ENCODE peak calls at places on chromosome 2, in ten cellular contexts. One of them, this sample, is unnamed.

GRCh38 chr2:110103060-110103961 is 12.3 kb downstream of the MALL start:
- DNase-seq in HCT116: no peak
- DNase-seq in fibroblast of lung: no peak
- DNase-seq in astrocyte: no peak
- DNase-seq in K562: no peak
- DNase-seq in PC-9: no peak
- DNase-seq in neural progenitor cell: no peak
- DNase-seq in mammary epithelial cell: no peak
- DNase-seq in keratinocyte: no peak
- DNase-seq in endothelial cell of umbilical vein: no peak
- DNase-seq in this sample: no peak

GRCh38 chr2:101307950-101308431 is 510 bp downstream of the RNF149 start:
- DNase-seq in neural progenitor cell: peak; percentile 54
- DNase-seq in keratinocyte: no peak
- DNase-seq in K562: peak; percentile 42
- DNase-seq in PC-9: no peak
- DNase-seq in fibroblast of lung: peak; percentile 14
- DNase-seq in mammary epithelial cell: peak; percentile 37
- DNase-seq in astrocyte: no peak
- DNase-seq in HCT116: no peak
- DNase-seq in endothelial cell of umbilical vein: no peak
- DNase-seq in this sample: peak; percentile 23

GRCh38 chr2:119389615-119390306 is 23.0 kb downstream of the DBI start:
- DNase-seq in K562: peak; percentile 40
- DNase-seq in neural progenitor cell: no peak
- DNase-seq in HCT116: no peak
- DNase-seq in endothelial cell of umbilical vein: no peak
- DNase-seq in PC-9: peak; percentile 78
- DNase-seq in mammary epithelial cell: peak; percentile 69
- DNase-seq in astrocyte: peak; percentile 56
- DNase-seq in fibroblast of lung: peak; percentile 76
- DNase-seq in keratinocyte: no peak
- DNase-seq in this sample: peak; percentile 65

GRCh38 chr2:134498654-134499053 is 220.1 kb downstream of the TMEM163 start:
- DNase-seq in keratinocyte: no peak
- DNase-seq in astrocyte: no peak
- DNase-seq in neural progenitor cell: no peak
- DNase-seq in K562: no peak
- DNase-seq in mammary epithelial cell: no peak
- DNase-seq in fibroblast of lung: no peak
- DNase-seq in endothelial cell of umbilical vein: no peak
- DNase-seq in HCT116: no peak
- DNase-seq in PC-9: no peak
- DNase-seq in this sample: no peak

GRCh38 chr2:173764094-173764493 is 201.1 kb downstream of the SP3 start:
- DNase-seq in HCT116: no peak
- DNase-seq in neural progenitor cell: no peak
- DNase-seq in keratinocyte: no peak
- DNase-seq in astrocyte: no peak
- DNase-seq in K562: no peak
- DNase-seq in endothelial cell of umbilical vein: no peak
- DNase-seq in PC-9: no peak
- DNase-seq in fibroblast of lung: no peak
- DNase-seq in mammary epithelial cell: no peak
- DNase-seq in this sample: no peak

GRCh38 chr2:219628986-219629901 is 1.8 kb downstream of the SLC4A3 start:
- DNase-seq in K562: no peak
- DNase-seq in fibroblast of lung: no peak
- DNase-seq in PC-9: no peak
- DNase-seq in astrocyte: no peak
- DNase-seq in mammary epithelial cell: no peak
- DNase-seq in endothelial cell of umbilical vein: no peak
- DNase-seq in HCT116: no peak
- DNase-seq in neural progenitor cell: no peak
- DNase-seq in keratinocyte: no peak
- DNase-seq in this sample: no peak

GRCh38 chr2:123953848-123954247 is 71.2 kb upstream of the CNTNAP5 start:
- DNase-seq in mammary epithelial cell: peak; percentile 26
- DNase-seq in fibroblast of lung: peak; percentile 37
- DNase-seq in keratinocyte: no peak
- DNase-seq in astrocyte: peak; percentile 10
- DNase-seq in PC-9: no peak
- DNase-seq in K562: peak; percentile 3
- DNase-seq in endothelial cell of umbilical vein: no peak
- DNase-seq in HCT116: no peak
- DNase-seq in neural progenitor cell: no peak
- DNase-seq in this sample: peak; percentile 63

GRCh38 chr2:110748489-110748867 is 16.1 kb downstream of the ACOXL start:
- DNase-seq in mammary epithelial cell: peak; percentile 73
- DNase-seq in PC-9: peak; percentile 42
- DNase-seq in HCT116: no peak
- DNase-seq in astrocyte: peak; percentile 81
- DNase-seq in keratinocyte: no peak
- DNase-seq in K562: no peak
- DNase-seq in endothelial cell of umbilical vein: no peak
- DNase-seq in fibroblast of lung: no peak
- DNase-seq in neural progenitor cell: peak; percentile 30
- DNase-seq in this sample: no peak

GRCh38 chr2:71941731-71942575 is 205.7 kb downstream of the CYP26B1 start:
- DNase-seq in keratinocyte: no peak
- DNase-seq in K562: no peak
- DNase-seq in astrocyte: no peak
- DNase-seq in neural progenitor cell: no peak
- DNase-seq in fibroblast of lung: no peak
- DNase-seq in PC-9: no peak
- DNase-seq in endothelial cell of umbilical vein: no peak
- DNase-seq in HCT116: no peak
- DNase-seq in mammary epithelial cell: no peak
- DNase-seq in this sample: peak; percentile 53

GRCh38 chr2:127508621-127509034 is 17.7 kb downstream of the IWS1 start:
- DNase-seq in HCT116: peak; percentile 66
- DNase-seq in endothelial cell of umbilical vein: peak; percentile 93
- DNase-seq in keratinocyte: peak; percentile 84
- DNase-seq in astrocyte: peak; percentile 98
- DNase-seq in mammary epithelial cell: peak; percentile 99
- DNase-seq in K562: peak; percentile 52
- DNase-seq in fibroblast of lung: peak; percentile 100
- DNase-seq in PC-9: peak; percentile 98
- DNase-seq in neural progenitor cell: no peak
- DNase-seq in this sample: peak; percentile 98

GRCh38 chr2:6354546-6354945 is 511.2 kb downstream of the CMPK2 start:
- DNase-seq in neural progenitor cell: no peak
- DNase-seq in HCT116: no peak
- DNase-seq in keratinocyte: no peak
- DNase-seq in endothelial cell of umbilical vein: no peak
- DNase-seq in mammary epithelial cell: no peak
- DNase-seq in fibroblast of lung: no peak
- DNase-seq in K562: no peak
- DNase-seq in astrocyte: no peak
- DNase-seq in PC-9: no peak
- DNase-seq in this sample: no peak

GRCh38 chr2:6358542-6358941 is 507.2 kb downstream of the CMPK2 start:
- DNase-seq in HCT116: no peak
- DNase-seq in K562: no peak
- DNase-seq in endothelial cell of umbilical vein: no peak
- DNase-seq in mammary epithelial cell: no peak
- DNase-seq in PC-9: no peak
- DNase-seq in neural progenitor cell: no peak
- DNase-seq in keratinocyte: no peak
- DNase-seq in fibroblast of lung: no peak
- DNase-seq in astrocyte: no peak
- DNase-seq in this sample: no peak

GRCh38 chr2:6353669-6354068 is 512.0 kb downstream of the CMPK2 start:
- DNase-seq in K562: no peak
- DNase-seq in neural progenitor cell: no peak
- DNase-seq in mammary epithelial cell: no peak
- DNase-seq in endothelial cell of umbilical vein: no peak
- DNase-seq in HCT116: no peak
- DNase-seq in PC-9: no peak
- DNase-seq in keratinocyte: no peak
- DNase-seq in astrocyte: peak; percentile 14
- DNase-seq in fibroblast of lung: no peak
- DNase-seq in this sample: no peak

GRCh38 chr2:6358985-6359384 is 506.7 kb downstream of the CMPK2 start:
- DNase-seq in mammary epithelial cell: no peak
- DNase-seq in keratinocyte: no peak
- DNase-seq in astrocyte: no peak
- DNase-seq in fibroblast of lung: no peak
- DNase-seq in neural progenitor cell: no peak
- DNase-seq in HCT116: no peak
- DNase-seq in endothelial cell of umbilical vein: no peak
- DNase-seq in PC-9: no peak
- DNase-seq in K562: no peak
- DNase-seq in this sample: no peak

DNA sequence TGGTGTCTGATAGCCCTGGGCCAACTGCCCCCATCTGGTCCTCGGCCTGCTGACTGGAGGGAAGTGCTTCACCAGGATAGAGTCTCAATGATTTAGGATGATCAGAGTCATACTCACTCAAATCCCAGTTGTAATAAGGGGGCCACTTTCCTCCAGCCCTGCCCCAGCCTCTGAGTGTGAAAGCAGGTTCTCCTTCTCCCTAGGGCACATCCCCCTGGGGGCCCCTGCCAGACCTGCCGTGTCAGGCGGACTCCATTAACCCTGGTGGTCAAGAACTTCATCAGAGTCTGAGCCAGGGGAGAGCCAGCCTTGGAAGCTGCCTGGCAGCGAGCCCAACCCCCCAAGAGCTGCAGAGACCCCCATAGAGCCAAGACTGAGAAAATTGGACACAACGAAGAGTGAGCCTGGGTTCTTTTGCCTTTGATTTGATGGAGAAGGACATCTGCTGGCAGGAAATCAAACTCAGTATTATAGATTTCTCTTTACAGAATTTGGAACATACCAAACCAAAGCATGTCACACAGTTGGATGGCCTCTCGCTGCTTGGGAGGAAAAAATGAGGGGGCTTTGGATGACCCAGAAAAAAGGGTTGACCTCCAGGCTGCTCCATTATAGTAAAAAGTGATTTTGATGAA is 509.5 kb downstream of the CMPK2 start:
- DNase-seq in PC-9: no peak
- DNase-seq in fibroblast of lung: no peak
- DNase-seq in HCT116: no peak
- DNase-seq in astrocyte: no peak
- DNase-seq in mammary epithelial cell: no peak
- DNase-seq in neural progenitor cell: no peak
- DNase-seq in K562: no peak
- DNase-seq in endothelial cell of umbilical vein: no peak
- DNase-seq in keratinocyte: no peak
- DNase-seq in this sample: peak; percentile 31
- TF ChIP-seq EZH2 in PC-9: no peak
- TF ChIP-seq EZH2 in fibroblast of lung: no peak
- TF ChIP-seq EZH2 in HCT116: no peak
- TF ChIP-seq EZH2 in astrocyte: no peak
- TF ChIP-seq EZH2 in mammary epithelial cell: no peak
- TF ChIP-seq EZH2 in neural progenitor cell: no peak
- TF ChIP-seq EZH2 in K562: no peak
- TF ChIP-seq EZH2 in endothelial cell of umbilical vein: no peak
- TF ChIP-seq EZH2 in keratinocyte: no peak
- TF ChIP-seq EZH2 in this sample: no peak

DNA sequence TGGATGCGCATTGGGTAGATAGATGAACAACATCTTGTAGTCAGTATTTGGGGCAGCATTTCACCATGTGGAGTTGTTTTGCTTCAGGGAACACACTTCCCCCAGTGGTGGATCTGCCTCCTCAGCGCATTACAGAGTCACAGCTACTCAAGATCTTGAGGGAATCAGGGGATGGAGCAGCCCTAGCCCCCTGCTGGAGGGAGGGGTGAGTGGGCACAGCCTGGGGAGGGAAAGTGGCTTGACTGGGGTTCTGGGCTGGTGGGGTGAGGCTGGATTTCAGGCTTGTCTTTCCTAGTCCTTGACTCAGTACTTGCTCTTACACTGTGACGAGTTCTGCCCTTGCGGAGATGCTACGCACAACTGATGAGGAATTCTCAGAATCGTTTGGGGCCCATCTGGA is 271.0 kb upstream of the HS6ST1 start:
- DNase-seq in endothelial cell of umbilical vein: no peak
- DNase-seq in keratinocyte: no peak
- DNase-seq in mammary epithelial cell: no peak
- DNase-seq in astrocyte: no peak
- DNase-seq in HCT116: no peak
- DNase-seq in PC-9: no peak
- DNase-seq in fibroblast of lung: no peak
- DNase-seq in K562: no peak
- DNase-seq in neural progenitor cell: no peak
- DNase-seq in this sample: no peak
- TF ChIP-seq CTCF in endothelial cell of umbilical vein: no peak
- TF ChIP-seq CTCF in keratinocyte: no peak
- TF ChIP-seq CTCF in mammary epithelial cell: no peak
- TF ChIP-seq CTCF in astrocyte: no peak
- TF ChIP-seq CTCF in HCT116: no peak
- TF ChIP-seq CTCF in PC-9: no peak
- TF ChIP-seq CTCF in fibroblast of lung: no peak
- TF ChIP-seq CTCF in K562: no peak
- TF ChIP-seq CTCF in neural progenitor cell: peak; percentile 12
- TF ChIP-seq CTCF in this sample: no peak

GRCh38 chr2:197847666-197848401 is 43.4 kb downstream of the PLCL1 start:
- DNase-seq in astrocyte: peak; percentile 6
- DNase-seq in neural progenitor cell: no peak
- DNase-seq in mammary epithelial cell: peak; percentile 45
- DNase-seq in keratinocyte: no peak
- DNase-seq in PC-9: no peak
- DNase-seq in HCT116: no peak
- DNase-seq in fibroblast of lung: no peak
- DNase-seq in K562: no peak
- DNase-seq in endothelial cell of umbilical vein: no peak
- DNase-seq in this sample: no peak
- H3K4me1 ChIP-seq in astrocyte: peaks cover 7% of the 10 kb centered on the region
- H3K4me1 ChIP-seq in neural progenitor cell: no peaks in the 10 kb centered on the region
- H3K4me1 ChIP-seq in mammary epithelial cell: peaks cover 12% of the 10 kb centered on the region
- H3K4me1 ChIP-seq in keratinocyte: peaks cover 16% of the 10 kb centered on the region
- H3K4me1 ChIP-seq in PC-9: no peaks in the 10 kb centered on the region
- H3K4me1 ChIP-seq in HCT116: no peaks in the 10 kb centered on the region
- H3K4me1 ChIP-seq in fibroblast of lung: no peaks in the 10 kb centered on the region
- H3K4me1 ChIP-seq in K562: peaks cover 23% of the 10 kb centered on the region
- H3K4me1 ChIP-seq in endothelial cell of umbilical vein: peaks cover 4% of the 10 kb centered on the region
- H3K4me1 ChIP-seq in this sample: no peaks in the 10 kb centered on the region

DNA sequence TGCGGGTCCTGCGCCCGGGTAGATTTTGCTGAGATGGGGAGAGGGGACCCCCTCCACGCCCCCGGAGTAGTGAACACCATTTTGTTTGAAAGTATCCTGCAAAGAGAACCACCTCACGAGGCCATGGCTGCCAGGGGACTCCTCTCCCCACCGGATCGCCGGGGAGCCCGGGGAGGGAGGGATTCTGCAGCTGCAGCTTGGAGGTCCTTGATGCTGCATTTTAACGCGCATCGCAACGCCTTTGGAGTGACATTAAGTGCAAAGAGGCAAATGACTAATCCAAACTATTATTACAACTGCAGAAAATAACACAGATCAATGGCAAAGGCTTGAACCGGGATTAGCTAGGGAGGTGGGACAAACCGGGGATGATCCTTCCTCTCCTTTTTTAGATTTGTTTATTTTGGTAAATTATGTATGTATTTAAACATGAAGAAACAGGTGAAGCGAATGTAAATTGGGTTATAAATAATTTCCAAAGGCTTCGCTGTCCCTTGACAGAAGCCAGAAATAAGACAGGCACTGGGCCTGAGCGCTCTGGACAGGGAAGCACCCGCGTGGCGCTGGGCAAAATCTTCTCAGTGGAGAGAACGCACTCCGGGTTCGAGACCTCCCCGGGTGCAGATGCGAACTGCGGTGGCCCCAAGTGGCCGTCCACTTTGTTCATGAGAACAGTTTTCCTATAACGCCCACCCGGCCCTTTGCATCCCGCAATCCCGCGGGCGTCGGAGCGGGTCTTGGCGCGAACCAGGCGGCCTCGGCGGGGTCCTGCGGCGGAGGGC is 860 bp upstream of the DPYSL5 start:
- DNase-seq in keratinocyte: no peak
- DNase-seq in endothelial cell of umbilical vein: no peak
- DNase-seq in neural progenitor cell: peak; percentile 63
- DNase-seq in PC-9: no peak
- DNase-seq in K562: no peak
- DNase-seq in astrocyte: no peak
- DNase-seq in mammary epithelial cell: no peak
- DNase-seq in HCT116: no peak
- DNase-seq in fibroblast of lung: no peak
- DNase-seq in this sample: peak; percentile 43
- TF ChIP-seq EZH2 in keratinocyte: peak; percentile 98
- TF ChIP-seq EZH2 in endothelial cell of umbilical vein: peak; percentile 7
- TF ChIP-seq EZH2 in neural progenitor cell: no peak
- TF ChIP-seq EZH2 in PC-9: no peak
- TF ChIP-seq EZH2 in K562: no peak
- TF ChIP-seq EZH2 in astrocyte: peak; percentile 2
- TF ChIP-seq EZH2 in mammary epithelial cell: peak; percentile 74
- TF ChIP-seq EZH2 in HCT116: no peak
- TF ChIP-seq EZH2 in fibroblast of lung: peak; percentile 99
- TF ChIP-seq EZH2 in this sample: no peak